ENCODE peak calls at places on chromosomes 11 and 22, in five cellular contexts. W is renal cortical epithelial cell, K is GM13977, J is RKO, G is colonic mucosa. D is an unnamed sample.

GRCh38 chr22:37022483-37023337 is 3.2 kb downstream of the MPST start:
- DNase-seq in G (no peak), W (no peak), J (no peak), K (no peak), D (no peak)

GRCh38 chr11:61254403-61255025 is 13.5 kb downstream of the PGA5 start:
- DNase-seq in K (peak), J (peak), G (peak), W (peak), D (peak)

GRCh38 chr22:37551981-37552380 is 8.3 kb upstream of the CDC42EP1 start:
- DNase-seq in K (no peak), J (no peak), G (no peak), W (no peak), D (no peak)

GRCh38 chr11:120431633-120432032 is 79.9 kb upstream of the GRIK4 start:
- DNase-seq in G (no peak), K (no peak), J (peak), W (peak), D (no peak)

GRCh38 chr22:28560005-28560742 is 119.5 kb downstream of the TTC28 start:
- DNase-seq in J (no peak), K (no peak), W (peak), G (no peak), D (no peak)

GRCh38 chr11:122634507-122634906 is 21.0 kb upstream of the UBASH3B start:
- DNase-seq in K (no peak), W (no peak), G (peak), J (no peak), D (no peak)

GRCh38 chr11:15589070-15589626 is 474.4 kb downstream of the INSC start:
- DNase-seq in J (no peak), K (no peak), W (no peak), G (no peak), D (no peak)

GRCh38 chr11:9739108-9739507 is 75.2 kb downstream of the SWAP70 start:
- DNase-seq in K (no peak), G (no peak), W (no peak), J (no peak), D (no peak)

GRCh38 chr11:77617892-77618291 is 19.7 kb downstream of the CLNS1A start:
- DNase-seq in G (no peak), K (no peak), J (no peak), W (peak), D (no peak)

D was measured in Karpas-422.